ENCODE peak calls at places on chromosome 10, in seven cellular contexts. W is neural progenitor cell, D is mucosa of descending colon, S is mammary epithelial cell, J is PC-9, C is gastrocnemius medialis, G is transverse colon. A is an unnamed sample. For H3K36me3, the result is how much of the 10 kb centered on the place peaks cover.

GRCh38 chr10:8379906-8380832 is 325.7 kb downstream of the GATA3 start:
- DNase-seq in W (no peak), C (no peak), G (no peak), J (no peak), D (no peak), S (no peak), A (no peak)

GRCh38 chr10:86969421-86970041 is 1.2 kb downstream of the ADIRF start:
- DNase-seq in D (no peak), J (no peak), W (no peak), C (no peak), S (peak), G (no peak), A (no peak)

GRCh38 chr10:132100556-132101349 is 35.0 kb downstream of the JAKMIP3 start:
- DNase-seq in D (peak), J (no peak), W (no peak), G (no peak), C (no peak), S (no peak), A (no peak)

GRCh38 chr10:119667562-119668328 is 16.6 kb downstream of the BAG3 start:
- DNase-seq in W (peak), S (peak), D (no peak), G (peak), J (peak), C (peak), A (peak)

GRCh38 chr10:66928791-66929190 is 3.0 kb downstream of the LRRTM3 start:
- DNase-seq in S (no peak), G (no peak), D (no peak), W (no peak), C (no peak), J (no peak), A (no peak)

GRCh38 chr10:4916086-4916716 is 47.0 kb upstream of the AKR1C1 start:
- DNase-seq in C (no peak), S (peak), J (no peak), W (no peak), G (no peak), D (no peak), A (no peak)

GRCh38 chr10:89535185-89536012 is at the start of gene SLC16A12:
- DNase-seq in J (no peak), W (peak), D (no peak), G (no peak), C (no peak), S (no peak), A (no peak)

GRCh38 chr10:110011679-110012078 is 3.9 kb downstream of the ADD3 start:
- DNase-seq in W (no peak), J (peak), S (no peak), G (no peak), D (no peak), C (no peak), A (no peak)

GRCh38 chr10:132264966-132265877 is 42.5 kb downstream of the STK32C start:
- DNase-seq in C (no peak), W (peak), J (no peak), S (no peak), G (no peak), D (peak), A (peak)

GRCh38 chr10:124354411-124355382 is 64.0 kb downstream of the OAT start:
- DNase-seq in J (no peak), C (peak), G (peak), W (peak), D (no peak), S (no peak), A (peak)

GRCh38 chr10:102557569-102557968 is 53.8 kb downstream of the SUFU start:
- DNase-seq in D (no peak), W (no peak), G (no peak), J (no peak), C (no peak), S (no peak), A (no peak)

GRCh38 chr10:93481931-93482834 is at the start of gene MYOF:
- DNase-seq in D (no peak), J (peak), W (peak), S (peak), C (no peak), G (peak), A (peak)

GRCh38 chr10:128078136-128078969 is 47.9 kb downstream of the MKI67 start:
- DNase-seq in W (peak), C (no peak), D (no peak), G (peak), J (no peak), S (no peak), A (no peak)

GRCh38 chr10:124348801-124349200 is 69.9 kb downstream of the OAT start:
- DNase-seq in D (no peak), S (no peak), G (no peak), C (no peak), J (no peak), W (no peak), A (no peak)

GRCh38 chr10:3887885-3888476 is 103.0 kb upstream of the KLF6 start:
- DNase-seq in W (peak), J (peak), S (peak), C (peak), G (peak), D (no peak), A (peak)

GRCh38 chr10:12483996-12484944 is 134.9 kb downstream of the CAMK1D start:
- DNase-seq in D (peak), J (no peak), W (no peak), C (no peak), S (no peak), G (no peak), A (no peak)

GRCh38 chr10:70690584-70690983 is 18.3 kb downstream of the ADAMTS14 start:
- DNase-seq in C (no peak), G (no peak), W (no peak), J (no peak), S (no peak), D (no peak), A (no peak)

GRCh38 chr10:93062499-93063216 is 2.1 kb downstream of the CYP26C1 start:
- DNase-seq in W (peak), G (no peak), J (no peak), S (peak), D (peak), C (no peak), A (no peak)

GRCh38 chr10:1309969-1310789 is 254.0 kb downstream of the WDR37 start:
- DNase-seq in J (no peak), G (no peak), W (peak), C (no peak), D (no peak), S (no peak), A (no peak)

GRCh38 chr10:99235469-99235871 is at the start of gene HPSE2:
- DNase-seq in G (no peak), J (no peak), C (no peak), D (no peak), W (peak), S (no peak), A (no peak)

GRCh38 chr10:75111906-75112703 is 649 bp downstream of the SAMD8 start:
- DNase-seq in D (peak), S (peak), G (peak), C (peak), J (no peak), W (peak), A (no peak)

GRCh38 chr10:25101466-25101865 is 73.3 kb upstream of the GPR158 start:
- DNase-seq in C (no peak), W (no peak), S (no peak), J (no peak), G (no peak), D (no peak), A (no peak)

DNA sequence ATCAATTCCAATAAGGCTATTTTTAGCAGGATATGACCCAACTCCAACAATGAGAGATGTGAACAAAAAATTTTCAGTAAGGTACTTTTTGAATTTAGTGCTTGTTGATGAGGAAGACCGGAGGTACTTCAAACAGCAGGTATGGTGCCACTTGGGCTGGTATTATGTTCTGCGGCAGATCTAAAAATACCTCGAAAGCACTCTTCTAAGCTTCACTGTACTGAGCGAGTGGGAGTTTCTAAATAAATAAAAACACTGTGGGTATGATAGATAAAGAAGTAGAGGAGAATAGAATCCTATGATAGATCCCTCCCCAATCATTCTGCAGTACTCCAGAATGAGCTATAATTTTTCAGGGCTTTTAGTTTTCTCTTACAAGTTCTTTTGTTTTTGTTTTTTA is 11.5 kb upstream of the SUPV3L1 start:
- DNase-seq in J (no peak), W (no peak), D (no peak), C (no peak), S (no peak), G (no peak), A (no peak)
- TF ChIP-seq CTCF in J (no peak), W (no peak), D (no peak), C (no peak), S (no peak), G (no peak), A (no peak)

GRCh38 chr10:44194435-44194834 is 190.5 kb downstream of the CXCL12 start:
- DNase-seq in G (no peak), J (no peak), S (no peak), D (no peak), W (no peak), C (no peak), A (no peak)
- H3K36me3 ChIP-seq in G (under half), J (under half), S (under half), D (under half), W (under half), C (under half), A (under half)

GRCh38 chr10:49610015-49610734 is at the start of gene SLC18A3:
- DNase-seq in J (no peak), D (no peak), W (peak), C (no peak), G (no peak), S (no peak), A (no peak)
- H3K4me3 ChIP-seq in J (no peak), D (no peak), W (peak), C (no peak), G (no peak), S (no peak), A (no peak)

DNA sequence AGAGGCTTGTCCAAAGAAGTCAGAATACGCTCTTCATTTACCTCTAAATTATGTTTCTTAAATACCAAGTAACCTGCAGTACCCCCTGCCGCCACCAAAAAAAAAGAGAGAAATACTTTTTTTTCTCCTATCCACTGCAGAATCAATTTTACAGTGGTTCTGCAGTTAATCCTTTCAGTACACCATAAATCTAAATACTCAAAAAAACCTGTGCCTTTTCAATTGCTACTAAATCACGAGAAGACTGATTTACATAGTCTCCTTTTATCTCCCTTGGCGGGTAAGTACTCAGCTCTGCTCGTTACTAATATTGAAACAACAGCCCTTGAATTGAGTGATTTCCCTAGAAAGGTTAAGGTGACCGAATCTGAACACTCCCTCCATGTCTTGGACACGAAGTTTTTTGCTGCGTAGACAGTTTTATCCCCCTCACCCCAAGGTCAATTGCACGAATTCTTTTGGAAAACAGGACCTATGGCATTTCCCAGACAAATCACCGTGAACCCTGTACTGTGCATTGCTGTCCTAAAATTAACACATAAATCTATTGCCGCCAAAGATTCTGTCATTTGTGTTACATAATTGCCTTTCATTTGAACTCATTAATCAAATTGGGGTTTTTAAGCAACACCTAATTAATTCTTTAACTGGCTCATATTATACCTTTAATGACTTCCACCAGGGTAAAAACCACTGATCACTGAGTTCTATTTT is 517 bp upstream of the VIM start:
- DNase-seq in G (no peak), W (no peak), S (no peak), J (no peak), D (no peak), C (no peak), A (no peak)
- TF ChIP-seq CTCF in G (peak), W (peak), S (peak), J (peak), D (no peak), C (no peak), A (peak)

GRCh38 chr10:79222186-79222585 is 125.1 kb upstream of the PPIF start:
- DNase-seq in G (no peak), D (no peak), W (no peak), C (no peak), S (no peak), J (no peak), A (no peak)
- H3K36me3 ChIP-seq in G (under half), D (under half), W (under half), C (under half), S (under half), J (under half), A (under half)

GRCh38 chr10:103659674-103660363 is 166.3 kb downstream of the NEURL1 start:
- DNase-seq in S (peak), D (no peak), J (peak), G (peak), W (peak), C (peak), A (peak)
- H3K4me3 ChIP-seq in S (peak), D (no peak), J (peak), G (peak), W (no peak), C (peak), A (peak)

DNA sequence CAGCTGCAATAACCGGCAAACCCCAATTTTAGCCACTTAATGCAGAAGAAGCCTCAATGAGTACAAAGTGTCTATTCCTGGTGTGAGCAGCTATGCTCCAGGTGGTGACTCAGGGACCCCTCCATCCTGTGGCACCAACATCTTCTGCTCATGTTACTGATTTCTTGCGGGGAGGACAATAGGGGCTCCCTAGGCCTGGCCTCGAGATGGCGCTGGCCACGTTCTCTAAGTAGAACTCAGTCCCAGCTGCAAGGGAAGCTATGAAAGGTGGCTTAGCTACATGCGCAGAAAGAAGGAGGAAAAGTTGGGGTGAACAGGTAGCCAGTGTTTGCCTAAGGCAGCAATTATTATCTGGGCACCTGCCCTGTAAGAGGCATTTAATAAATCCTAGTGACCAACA is 6.6 kb downstream of the GJD4 start:
- DNase-seq in S (no peak), J (no peak), D (no peak), G (no peak), W (peak), C (no peak), A (no peak)
- TF ChIP-seq CTCF in S (no peak), J (no peak), D (no peak), G (no peak), W (peak), C (no peak), A (no peak)

A was measured in BJ.